ENCODE peak calls at places on chromosomes 7 and 10, in six cellular contexts. E is GM13977, S is activated T-cell treated with anti-CD3 and anti-CD28 coated beads for 48 hours, P is SW480, T is adrenal gland, K is NCI-H1105 treated with DMSO at 0.1 percent for 48 hours. B is an unnamed sample.

GRCh38 chr10:14396441-14397048 is 65.8 kb upstream of the FRMD4A start:
- DNase-seq in K (no peak), P (peak; percentile 15), E (no peak), T (no peak), S (no peak), B (peak; percentile 53)

GRCh38 chr7:134431805-134432204 is 27.1 kb downstream of the AKR1B1 start:
- DNase-seq in P (peak; percentile 7), T (no peak), E (no peak), K (no peak), S (no peak), B (no peak)

GRCh38 chr7:147879116-147879750 is 711.3 kb upstream of the C7orf33 start:
- DNase-seq in T (no peak), E (no peak), S (no peak), P (no peak), K (no peak), B (no peak)

GRCh38 chr7:129169705-129170319 is 18.6 kb upstream of the SMO start:
- DNase-seq in K (no peak), S (no peak), P (no peak), T (no peak), E (peak; percentile 63), B (no peak)

GRCh38 chr10:86538547-86538946 is 17.0 kb upstream of the WAPL start:
- DNase-seq in P (no peak), E (no peak), S (no peak), T (no peak), K (no peak), B (no peak)

GRCh38 chr10:133489816-133490588 is 36.3 kb downstream of the SCART1 start:
- DNase-seq in E (no peak), T (no peak), K (no peak), P (no peak), S (no peak), B (no peak)

GRCh38 chr10:26457088-26457487 is 18.9 kb downstream of the APBB1IP start:
- DNase-seq in E (peak; percentile 37), S (no peak), K (no peak), T (no peak), P (no peak), B (no peak)

GRCh38 chr10:116274141-116274861 is 1.3 kb upstream of the GFRA1 start:
- DNase-seq in E (peak; percentile 23), S (no peak), T (no peak), K (peak; percentile 63), P (no peak), B (no peak)

GRCh38 chr10:12350167-12350872 is 973 bp downstream of the CAMK1D start:
- DNase-seq in T (peak; percentile 24), E (peak; percentile 68), K (peak; percentile 7), P (peak; percentile 44), S (peak; percentile 28), B (peak; percentile 12)

GRCh38 chr7:155644971-155645509 is 579 bp downstream of the RBM33 start:
- DNase-seq in K (peak; percentile 40), E (peak; percentile 60), T (peak; percentile 35), P (peak; percentile 77), S (peak; percentile 33), B (peak; percentile 25)

GRCh38 chr10:76874151-76874550 is 763.5 kb downstream of the KCNMA1 start:
- DNase-seq in K (no peak), E (no peak), S (no peak), T (no peak), P (no peak), B (peak; percentile 28)

GRCh38 chr7:22651036-22651435 is 76.0 kb upstream of the IL6 start:
- DNase-seq in K (no peak), T (no peak), E (no peak), S (no peak), P (no peak), B (no peak)

GRCh38 chr10:124328514-124329220 is 90.1 kb downstream of the OAT start:
- DNase-seq in S (no peak), K (no peak), P (no peak), T (no peak), E (no peak), B (no peak)

GRCh38 chr7:137943132-137943551 is 58.7 kb downstream of the CREB3L2 start:
- DNase-seq in T (peak; percentile 69), S (no peak), K (no peak), E (no peak), P (no peak), B (peak; percentile 41)

GRCh38 chr7:148911626-148912025 is 27.5 kb upstream of the EZH2 start:
- DNase-seq in E (no peak), K (no peak), T (no peak), S (peak; percentile 23), P (peak; percentile 80), B (no peak)

GRCh38 chr10:12443026-12443425 is 93.7 kb downstream of the CAMK1D start:
- DNase-seq in T (no peak), K (no peak), S (no peak), P (no peak), E (no peak), B (no peak)

GRCh38 chr7:16708496-16708895 is 45.1 kb upstream of the TSPAN13 start:
- DNase-seq in S (no peak), E (no peak), T (no peak), K (no peak), P (no peak), B (no peak)

GRCh38 chr10:130742936-130743675 is 568.4 kb downstream of the TCERG1L start:
- DNase-seq in T (no peak), E (no peak), P (no peak), K (no peak), S (no peak), B (no peak)

GRCh38 chr7:132910657-132911056 is 171.2 kb downstream of the CHCHD3 start:
- DNase-seq in T (no peak), P (no peak), S (no peak), K (no peak), E (no peak), B (no peak)

GRCh38 chr7:15131661-15132060 is 229.1 kb upstream of the DGKB start:
- DNase-seq in S (no peak), T (no peak), K (no peak), P (no peak), E (no peak), B (no peak)

GRCh38 chr7:26443006-26443405 is 151.3 kb downstream of the SNX10 start:
- DNase-seq in S (no peak), P (no peak), E (no peak), K (no peak), T (no peak), B (no peak)

GRCh38 chr7:150479023-150479716 is 28.7 kb downstream of the GIMAP8 start:
- DNase-seq in K (no peak), E (no peak), S (no peak), P (no peak), T (no peak), B (no peak)

GRCh38 chr7:22248111-22248809 is 108.7 kb downstream of the RAPGEF5 start:
- DNase-seq in E (no peak), T (no peak), P (no peak), K (no peak), S (no peak), B (peak; percentile 57)

GRCh38 chr10:16779375-16779774 is 37.8 kb downstream of the RSU1 start:
- DNase-seq in S (peak; percentile 65), T (no peak), E (peak; percentile 54), P (no peak), K (no peak), B (no peak)

GRCh38 chr7:121192834-121193233 is 136.0 kb upstream of the WNT16 start:
- DNase-seq in S (no peak), E (no peak), K (no peak), P (no peak), T (no peak), B (no peak)

GRCh38 chr10:89217057-89217990 is 10.2 kb upstream of the CH25H start:
- DNase-seq in E (peak; percentile 40), T (peak; percentile 60), S (peak; percentile 39), K (peak; percentile 51), P (peak; percentile 62), B (peak; percentile 42)

B was measured in H4.